ENCODE peak calls at places on chromosomes 11 and 22, in four cellular contexts. O is dorsolateral prefrontal cortex, R is body of pancreas, X is HCT116. M is an unnamed sample.

GRCh38 chr11:62664405-62665074 is 470 bp downstream of the C11orf98 start:
- DNase-seq in O (peak), R (peak), X (no peak), M (no peak)

GRCh38 chr11:45665206-45665932 is at the start of gene CHST1:
- DNase-seq in O (peak), R (peak), X (no peak), M (no peak)

GRCh38 chr22:27116295-27116694 is 458.9 kb downstream of the MIAT start:
- DNase-seq in O (no peak), R (no peak), X (no peak), M (no peak)

GRCh38 chr11:86099727-86100320 is 30.9 kb upstream of the PICALM start:
- DNase-seq in O (no peak), R (no peak), X (no peak), M (no peak)

GRCh38 chr11:1194231-1194976 is 28.5 kb upstream of the MUC5B start:
- DNase-seq in O (peak), R (peak), X (no peak), M (no peak)

GRCh38 chr11:68120212-68121066 is 749 bp downstream of the CHKA start:
- DNase-seq in O (peak), R (peak), X (no peak), M (no peak)

GRCh38 chr22:49272546-49273125 is 555.0 kb downstream of the BRD1 start:
- DNase-seq in O (no peak), R (no peak), X (no peak), M (no peak)

GRCh38 chr11:3193373-3194015 is 25.1 kb downstream of the MRGPRG start:
- DNase-seq in O (no peak), R (no peak), X (no peak), M (no peak)

GRCh38 chr22:20239063-20239950 is 28.8 kb downstream of the RTN4R start:
- DNase-seq in O (peak), R (no peak), X (no peak), M (no peak)

GRCh38 chr22:20567371-20567847 is 60.0 kb downstream of the MED15 start:
- DNase-seq in O (peak), R (peak), X (no peak), M (no peak)

GRCh38 chr22:29798318-29798717 is 31.1 kb downstream of the UQCR10 start:
- DNase-seq in O (no peak), R (no peak), X (no peak), M (no peak)

GRCh38 chr22:42214625-42215415 is 55.6 kb downstream of the TCF20 start:
- DNase-seq in O (peak), R (no peak), X (no peak), M (no peak)

GRCh38 chr11:69156673-69157155 is 979 bp downstream of the SMIM38 start:
- DNase-seq in O (no peak), R (peak), X (no peak), M (no peak)

GRCh38 chr22:46596032-46596441 is 24.1 kb upstream of the GRAMD4 start:
- DNase-seq in O (no peak), R (peak), X (no peak), M (peak)

GRCh38 chr22:20484948-20485683 is 10.5 kb downstream of the KLHL22 start:
- DNase-seq in O (no peak), R (no peak), X (no peak), M (no peak)

GRCh38 chr11:60766547-60766946 is 9.9 kb downstream of the MS4A15 start:
- DNase-seq in O (no peak), R (no peak), X (no peak), M (no peak)

DNA sequence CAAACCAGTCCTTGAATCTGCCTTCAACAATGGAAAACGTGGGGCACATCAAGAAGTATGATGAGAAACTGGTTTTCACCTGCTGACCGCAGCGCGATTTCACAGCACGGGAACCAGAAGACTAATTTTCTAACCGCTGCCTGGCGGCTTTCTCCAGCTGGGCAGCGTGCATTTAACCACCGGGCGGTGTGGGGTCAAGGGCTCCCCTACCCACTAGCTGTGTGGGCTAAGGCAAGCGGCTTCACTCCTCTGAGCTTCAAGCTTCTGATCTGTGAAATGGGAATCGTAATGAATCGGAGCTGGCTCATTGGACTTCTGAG is 4.2 kb downstream of the SHANK2 start:
- DNase-seq in O (no peak), R (no peak), X (no peak), M (no peak)
- TF ChIP-seq CTCF in O (no peak), R (no peak), X (no peak), M (no peak)

GRCh38 chr11:123428221-123428631 is 1.8 kb upstream of the GRAMD1B start:
- DNase-seq in O (no peak), R (no peak), X (no peak), M (no peak)

GRCh38 chr11:123430736-123431356 is 777 bp downstream of the GRAMD1B start:
- DNase-seq in O (peak), R (peak), X (no peak), M (no peak)

GRCh38 chr11:123429336-123429735 is 733 bp upstream of the GRAMD1B start:
- DNase-seq in O (no peak), R (no peak), X (no peak), M (no peak)

GRCh38 chr11:123431619-123432018 is 1.6 kb downstream of the GRAMD1B start:
- DNase-seq in O (no peak), R (no peak), X (no peak), M (no peak)

DNA sequence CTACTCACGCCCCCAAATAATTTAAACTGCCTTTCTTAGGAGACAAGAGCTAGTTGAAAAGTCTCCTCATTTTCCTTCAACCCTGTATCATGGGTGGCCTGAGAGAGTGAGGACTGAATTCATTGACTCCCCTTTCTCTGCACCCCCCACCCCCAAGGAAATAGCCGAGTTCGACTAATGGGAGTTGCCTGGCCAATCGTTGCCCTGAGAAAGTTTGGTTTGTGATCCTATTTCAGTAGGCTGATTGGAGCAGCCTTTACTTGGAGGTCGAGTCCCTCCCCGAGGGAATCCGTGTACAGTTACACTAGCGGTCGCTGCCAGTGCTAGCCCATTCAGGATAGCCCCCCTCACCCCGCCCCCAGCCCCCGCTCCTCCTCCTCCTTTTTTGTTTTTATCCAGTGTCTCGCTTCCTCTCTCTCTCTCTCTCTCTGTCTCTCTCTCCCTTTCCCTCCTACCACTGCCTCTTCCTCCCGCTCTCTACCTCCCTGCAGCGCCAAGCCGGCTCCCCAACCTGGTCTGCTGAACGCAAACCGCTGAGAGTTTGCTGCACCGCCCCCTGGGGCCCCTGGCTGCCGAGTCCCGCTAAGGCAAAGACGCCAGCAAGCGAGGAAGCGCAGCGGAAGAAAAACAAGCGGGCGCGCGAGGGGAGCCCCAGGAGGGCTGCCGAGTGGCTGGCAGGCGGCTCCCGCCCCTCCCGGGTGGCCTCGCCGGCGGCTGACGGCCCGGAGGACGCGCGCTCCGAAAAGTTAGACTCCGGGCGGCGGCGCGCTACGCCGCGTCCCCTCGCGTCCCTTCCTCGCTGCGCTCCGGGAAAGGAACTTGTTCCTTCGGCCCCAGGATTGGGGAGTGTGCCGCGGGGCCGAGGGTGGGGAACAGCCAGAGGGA is at the start of gene GRAMD1B:
- DNase-seq in O (peak), R (peak), X (no peak), M (peak)
- TF ChIP-seq CTCF in O (no peak), R (no peak), X (no peak), M (peak)

GRCh38 chr11:66365166-66365565 is 6.4 kb downstream of the SLC29A2 start:
- DNase-seq in O (no peak), R (no peak), X (no peak), M (no peak)

GRCh38 chr11:66365711-66366619 is 5.6 kb downstream of the SLC29A2 start:
- DNase-seq in O (no peak), R (no peak), X (no peak), M (no peak)

GRCh38 chr11:66363187-66363601 is 8.4 kb downstream of the SLC29A2 start:
- DNase-seq in O (no peak), R (no peak), X (no peak), M (no peak)

GRCh38 chr11:66362481-66363147 is 8.9 kb downstream of the SLC29A2 start:
- DNase-seq in O (no peak), R (no peak), X (no peak), M (no peak)

DNA sequence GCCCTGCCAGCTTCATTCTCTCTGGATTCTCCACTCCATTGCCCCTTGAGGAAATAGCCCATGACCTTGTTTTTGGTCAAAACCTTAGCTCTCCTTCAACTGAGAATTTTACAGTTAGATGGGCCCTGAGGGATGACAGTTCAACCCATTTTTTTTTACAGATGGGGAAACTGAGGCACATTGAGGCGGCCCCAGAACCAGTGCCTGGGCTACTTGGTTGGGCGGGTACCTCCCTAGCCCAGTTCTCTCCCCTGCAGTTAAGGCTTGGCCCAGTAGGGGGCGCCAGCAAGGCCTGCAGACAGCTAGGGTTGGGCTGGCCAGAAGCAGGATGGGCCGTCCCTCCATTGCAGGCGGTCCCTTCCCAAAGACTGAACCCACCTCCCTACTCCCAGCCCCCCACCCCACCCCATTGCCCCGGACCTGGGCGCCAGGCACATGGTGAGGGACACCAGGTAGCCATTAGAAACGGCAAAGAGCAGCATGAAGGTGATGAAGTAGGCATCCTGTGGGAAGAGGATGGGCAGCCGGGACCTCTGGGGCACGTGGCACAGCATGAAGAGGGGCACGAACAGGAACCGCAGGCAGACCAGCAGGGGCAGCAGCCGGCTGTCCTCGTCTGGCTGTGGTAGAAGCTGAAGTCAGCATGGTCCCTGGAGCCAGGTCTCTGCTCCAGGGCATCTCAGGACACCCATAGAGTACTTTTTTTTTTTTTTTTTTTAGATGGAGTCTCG is 7.6 kb downstream of the SLC29A2 start:
- DNase-seq in O (no peak), R (peak), X (no peak), M (no peak)
- TF ChIP-seq CTCF in O (peak), R (peak), X (no peak), M (peak)

GRCh38 chr11:122293298-122294023 is 177.4 kb upstream of the BLID start:
- DNase-seq in O (no peak), R (no peak), X (no peak), M (no peak)

DNA sequence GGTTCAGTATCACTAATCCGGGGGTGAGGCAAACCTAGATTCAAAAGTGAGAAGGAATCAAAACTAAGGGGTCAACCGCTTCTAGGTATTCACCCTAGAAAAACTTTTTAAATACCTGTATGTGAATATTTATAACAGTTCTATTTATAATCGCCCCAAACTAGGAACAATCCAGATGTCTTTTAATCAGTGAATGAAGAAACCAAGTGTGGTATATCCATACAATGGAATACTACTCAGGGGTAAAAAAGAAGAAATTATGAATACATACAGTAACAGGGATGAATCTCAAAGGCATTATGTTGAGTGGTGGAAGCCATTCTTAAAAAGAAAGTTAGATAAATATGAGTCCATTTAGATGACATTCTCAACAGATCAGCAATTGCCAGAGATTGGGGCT is 178.0 kb upstream of the BLID start:
- DNase-seq in O (no peak), R (no peak), X (no peak), M (no peak)
- TF ChIP-seq CTCF in O (no peak), R (no peak), X (no peak), M (no peak)

GRCh38 chr11:22733433-22733832 is 67.0 kb downstream of the GAS2 start:
- DNase-seq in O (no peak), R (no peak), X (no peak), M (no peak)

GRCh38 chr11:22732588-22732987 is 66.2 kb downstream of the GAS2 start:
- DNase-seq in O (no peak), R (no peak), X (no peak), M (no peak)

GRCh38 chr11:22733849-22734248 is 67.4 kb downstream of the GAS2 start:
- DNase-seq in O (no peak), R (no peak), X (no peak), M (no peak)

GRCh38 chr11:22728600-22729394 is 62.4 kb downstream of the GAS2 start:
- DNase-seq in O (no peak), R (no peak), X (no peak), M (no peak)

DNA sequence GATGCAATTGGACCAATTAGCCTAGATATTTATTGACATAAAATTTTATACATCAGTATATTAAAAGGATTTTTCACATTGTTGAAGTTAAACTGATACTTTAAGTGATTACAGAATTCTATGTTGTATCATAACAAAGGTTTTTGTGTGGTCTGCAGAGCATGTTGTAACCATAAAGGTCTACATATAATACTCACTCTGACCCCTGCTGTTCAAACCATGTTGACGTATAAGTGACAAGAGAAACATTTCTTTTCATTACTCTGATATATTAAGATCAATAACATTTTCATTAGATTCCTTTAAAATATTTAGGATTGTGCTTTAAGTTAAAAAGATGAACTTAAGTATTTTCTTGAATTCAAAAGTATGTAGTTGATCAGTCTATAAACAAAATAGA is 63.9 kb downstream of the GAS2 start:
- DNase-seq in O (no peak), R (no peak), X (no peak), M (no peak)
- TF ChIP-seq CTCF in O (no peak), R (peak), X (no peak), M (no peak)

DNA sequence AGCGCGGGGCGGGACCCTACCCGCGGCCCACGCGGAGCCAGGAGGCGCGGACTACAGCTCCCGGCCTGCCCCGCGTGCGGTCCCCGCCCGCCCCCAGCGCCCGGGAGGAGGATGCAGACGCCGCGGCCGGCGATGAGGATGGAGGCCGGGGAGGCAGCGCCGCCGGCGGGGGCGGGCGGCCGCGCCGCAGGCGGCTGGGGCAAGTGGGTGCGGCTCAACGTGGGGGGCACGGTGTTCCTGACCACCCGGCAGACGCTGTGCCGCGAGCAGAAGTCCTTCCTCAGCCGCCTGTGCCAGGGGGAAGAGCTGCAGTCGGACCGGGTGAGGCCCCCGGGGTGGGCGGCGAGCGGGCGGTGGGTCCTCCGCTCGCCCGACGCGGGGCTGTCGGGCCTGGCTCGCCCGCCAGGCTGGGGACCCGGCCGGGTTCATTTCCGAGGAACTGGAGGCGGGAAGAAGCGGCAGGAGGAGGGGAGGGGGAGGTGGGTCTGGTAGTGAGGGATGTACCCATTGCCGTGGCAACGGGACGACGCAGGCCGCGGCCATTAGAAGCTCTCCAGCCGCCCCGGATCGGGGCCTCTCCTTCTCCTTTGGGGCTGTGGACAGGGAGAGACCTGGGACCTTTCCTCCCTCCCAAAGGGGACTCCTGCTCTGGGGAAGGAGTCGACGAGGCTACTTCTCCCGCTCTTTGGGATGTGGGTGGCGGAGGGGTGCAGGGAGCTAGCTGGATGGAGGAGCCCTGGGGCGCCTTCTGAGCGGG is at the start of gene KCTD17:
- DNase-seq in O (peak), R (peak), X (peak), M (peak)
- TF ChIP-seq CTCF in O (peak), R (no peak), X (no peak), M (no peak)

GRCh38 chr11:99271527-99271926 is 250.8 kb downstream of the CNTN5 start:
- DNase-seq in O (no peak), R (no peak), X (no peak), M (no peak)

GRCh38 chr11:99268895-99269294 is 248.1 kb downstream of the CNTN5 start:
- DNase-seq in O (no peak), R (no peak), X (no peak), M (no peak)
- TF ChIP-seq CTCF in O (no peak), R (no peak), X (no peak), M (no peak)

DNA sequence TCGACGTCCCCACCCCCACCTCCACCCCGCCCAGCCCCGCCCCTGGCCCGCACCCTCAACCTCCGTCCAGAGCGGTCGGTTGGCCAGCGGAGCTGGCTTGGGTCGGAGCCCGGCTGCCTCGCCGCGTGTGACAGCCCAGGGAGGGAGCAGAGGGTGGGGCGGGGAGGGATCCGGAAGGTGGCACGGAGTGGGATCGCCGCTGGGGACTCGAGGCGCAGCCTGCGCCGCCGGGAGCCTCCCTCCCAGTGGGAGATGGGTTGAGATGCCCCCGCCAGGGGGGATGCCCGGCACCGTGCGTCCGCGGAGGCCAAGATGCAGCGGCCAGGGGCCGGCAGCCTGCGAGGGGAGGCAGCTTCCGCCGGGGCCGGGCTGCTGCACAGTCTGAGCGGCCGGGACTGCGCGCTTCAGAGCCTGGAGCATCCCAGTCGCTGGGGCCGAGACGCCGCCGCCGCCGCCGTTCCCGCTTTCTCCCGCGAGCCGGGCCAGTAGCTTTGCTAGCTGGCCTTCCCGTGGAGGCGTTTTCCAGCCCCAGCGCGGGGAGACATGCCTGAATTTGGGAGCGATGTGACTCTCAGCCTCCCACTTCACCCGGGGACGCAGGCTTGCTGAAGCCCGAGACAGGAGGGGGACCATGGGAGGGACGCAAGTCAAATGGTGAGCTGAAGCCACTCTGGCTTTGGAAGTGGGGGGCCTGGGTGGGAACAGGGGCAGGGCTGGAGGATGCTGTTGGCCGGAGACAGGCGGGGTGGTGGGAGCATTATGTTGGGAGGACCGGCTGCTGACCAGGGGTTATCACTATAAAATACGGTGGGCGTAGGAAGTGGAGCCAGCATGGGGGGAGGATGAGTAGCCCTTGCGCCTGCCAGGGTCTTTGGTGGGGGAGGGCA is 40.2 kb downstream of the DIXDC1 start:
- DNase-seq in O (peak), R (peak), X (no peak), M (no peak)
- TF ChIP-seq CTCF in O (peak), R (no peak), X (no peak), M (no peak)